ENCODE peak calls at places on chromosomes 12 and 14, in six cellular contexts. R is HL-60, B is HCT116, A is RWPE2, C is heart left ventricle, N is choroid plexus epithelial cell. L is an unnamed sample.

GRCh38 chr12:115185529-115185928 is 501.6 kb upstream of the TBX3 start:
- DNase-seq in R (no peak), B (no peak), A (no peak), C (peak), N (no peak), L (peak)

GRCh38 chr14:69261761-69262331 is 1.9 kb downstream of the GALNT16 start:
- DNase-seq in R (no peak), B (no peak), A (no peak), C (peak), N (no peak), L (no peak)

GRCh38 chr14:91103116-91103515 is 10.8 kb upstream of the DGLUCY start:
- DNase-seq in R (no peak), B (no peak), A (no peak), C (peak), N (no peak), L (peak)

GRCh38 chr14:37566811-37567371 is 28.2 kb downstream of the FOXA1 start:
- DNase-seq in R (no peak), B (no peak), A (no peak), C (no peak), N (no peak), L (peak)

GRCh38 chr12:11581179-11581755 is 68.2 kb upstream of the ETV6 start:
- DNase-seq in R (peak), B (peak), A (no peak), C (peak), N (peak), L (peak)

GRCh38 chr12:81010641-81011040 is 67.2 kb upstream of the ACSS3 start:
- DNase-seq in R (no peak), B (no peak), A (no peak), C (no peak), N (no peak), L (peak)

GRCh38 chr14:67004521-67004920 is 184.7 kb upstream of the GARIN2 start:
- DNase-seq in R (no peak), B (no peak), A (no peak), C (no peak), N (no peak), L (no peak)

GRCh38 chr12:546265-546919 is 86.7 kb downstream of the B4GALNT3 start:
- DNase-seq in R (peak), B (no peak), A (peak), C (no peak), N (no peak), L (no peak)

GRCh38 chr14:91249841-91250616 is 5.5 kb upstream of the GPR68 start:
- DNase-seq in R (peak), B (no peak), A (no peak), C (no peak), N (peak), L (no peak)

GRCh38 chr12:117046425-117046824 is 52.8 kb downstream of the TESC start:
- DNase-seq in R (no peak), B (no peak), A (no peak), C (no peak), N (no peak), L (no peak)

GRCh38 chr12:48969847-48970701 is 1.5 kb downstream of the WNT10B start:
- DNase-seq in R (no peak), B (no peak), A (no peak), C (no peak), N (no peak), L (no peak)
- H3K4me3 ChIP-seq in R (peak), B (peak), A (no peak), C (no peak), N (peak), L (no peak)

GRCh38 chr14:28755198-28755794 is 11.3 kb upstream of the FOXG1 start:
- DNase-seq in R (no peak), B (no peak), A (no peak), C (no peak), N (no peak), L (no peak)

GRCh38 chr14:28755930-28756895 is 10.4 kb upstream of the FOXG1 start:
- DNase-seq in R (no peak), B (no peak), A (no peak), C (no peak), N (no peak), L (no peak)

GRCh38 chr14:28757790-28758189 is 8.8 kb upstream of the FOXG1 start:
- DNase-seq in R (no peak), B (no peak), A (no peak), C (no peak), N (no peak), L (no peak)

GRCh38 chr14:28758253-28758915 is 8.2 kb upstream of the FOXG1 start:
- DNase-seq in R (no peak), B (no peak), A (no peak), C (no peak), N (no peak), L (no peak)

DNA sequence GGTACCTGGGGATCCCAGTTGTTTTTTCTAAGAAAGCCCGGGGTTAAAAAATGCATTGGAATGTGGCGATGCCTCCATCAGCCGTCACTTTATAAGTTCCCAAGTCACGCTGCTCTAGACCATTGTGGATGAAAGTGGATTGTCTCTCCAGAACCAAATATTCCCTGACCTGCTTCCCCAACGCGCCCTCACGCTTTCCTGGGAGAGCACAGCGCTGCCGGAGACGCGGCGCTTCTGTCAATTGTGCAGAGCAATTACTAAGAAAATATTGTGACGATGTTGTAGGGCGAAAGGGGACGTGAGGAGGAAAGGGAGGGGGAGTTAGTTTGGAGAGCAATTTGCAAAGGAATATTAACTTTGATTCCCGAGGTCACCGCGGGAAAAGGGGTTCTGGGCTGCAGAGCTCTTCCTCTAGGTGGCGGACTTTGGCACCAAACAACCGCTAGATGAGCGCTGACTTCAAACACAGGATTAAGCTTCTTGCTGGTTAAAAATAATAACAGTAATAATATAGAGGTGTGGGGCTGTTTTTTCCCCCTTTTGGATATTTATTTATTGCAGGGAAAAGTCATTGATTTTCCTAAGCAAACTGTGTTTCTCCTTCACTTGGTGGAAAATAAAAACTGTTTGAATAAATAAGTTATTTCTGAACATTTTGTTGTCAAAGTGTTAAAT is 9.6 kb upstream of the FOXG1 start:
- DNase-seq in R (peak), B (no peak), A (no peak), C (no peak), N (peak), L (peak)
- TF ChIP-seq CTCF in R (peak), B (no peak), A (peak), C (peak), N (peak), L (peak)

GRCh38 chr12:132548430-132549058 is 58.6 kb downstream of the FBRSL1 start:
- DNase-seq in R (no peak), B (no peak), A (no peak), C (no peak), N (no peak), L (no peak)

GRCh38 chr12:132549059-132549458 is 59.1 kb downstream of the FBRSL1 start:
- DNase-seq in R (no peak), B (no peak), A (no peak), C (no peak), N (no peak), L (no peak)

GRCh38 chr12:132551271-132552120 is 58.9 kb downstream of the LRCOL1 start:
- DNase-seq in R (no peak), B (no peak), A (no peak), C (no peak), N (no peak), L (no peak)

GRCh38 chr12:132550014-132550802 is 60.2 kb downstream of the LRCOL1 start:
- DNase-seq in R (no peak), B (no peak), A (no peak), C (no peak), N (peak), L (peak)

DNA sequence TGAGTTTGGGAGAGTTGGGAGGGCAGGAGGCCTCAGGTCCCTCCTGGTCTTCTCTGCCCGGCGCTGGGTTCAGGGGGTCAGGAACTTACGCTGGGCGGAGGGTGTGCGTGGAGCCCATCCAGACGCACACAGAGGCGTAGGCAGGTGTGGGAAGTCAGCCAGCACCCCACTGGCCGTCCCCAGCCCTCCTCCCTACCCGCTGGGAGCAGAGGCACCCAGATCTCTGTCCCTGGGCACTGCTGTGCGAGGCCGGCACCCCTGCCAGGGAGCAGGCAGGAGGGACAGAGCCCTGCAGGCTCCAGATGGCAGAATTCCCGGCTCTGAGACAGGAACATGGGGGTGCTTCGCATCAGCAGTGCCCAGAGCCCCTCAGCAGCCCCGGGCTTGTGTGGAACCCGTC is 59.6 kb downstream of the LRCOL1 start:
- DNase-seq in R (no peak), B (no peak), A (no peak), C (no peak), N (no peak), L (no peak)
- H3K4me3 ChIP-seq in R (no peak), B (no peak), A (no peak), C (no peak), N (no peak), L (no peak)

DNA sequence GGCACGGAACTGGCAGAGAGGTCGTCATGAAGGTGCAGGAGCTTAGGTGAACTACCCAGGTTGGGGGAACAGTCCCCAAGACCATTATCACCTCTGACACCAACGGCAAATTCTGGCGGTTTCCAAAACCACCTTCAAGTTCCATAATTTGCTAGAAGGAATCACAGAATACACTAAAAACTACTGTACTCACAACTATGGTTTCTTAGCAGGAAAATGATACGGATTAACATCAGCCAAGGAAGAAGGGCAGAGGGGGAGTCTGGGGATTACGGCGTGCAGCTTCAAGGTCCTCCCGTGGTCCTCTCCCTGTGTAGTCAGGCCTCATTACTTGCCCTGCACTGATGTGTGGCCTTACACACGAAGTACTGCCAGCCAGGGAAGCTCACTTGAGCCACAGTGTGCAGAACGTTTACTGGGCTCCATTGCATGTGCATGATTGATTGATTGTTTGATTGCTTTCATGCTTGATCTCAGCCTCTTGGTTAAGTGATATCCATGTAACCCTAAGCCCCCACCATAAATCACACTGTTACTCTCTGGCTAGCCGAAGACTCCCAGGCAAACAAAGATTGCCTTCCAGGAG is 813 bp upstream of the STX2 start:
- DNase-seq in R (no peak), B (no peak), A (no peak), C (no peak), N (no peak), L (no peak)
- TF ChIP-seq CTCF in R (no peak), B (no peak), A (peak), C (no peak), N (no peak), L (no peak)

GRCh38 chr14:72701610-72702009 is 192.3 kb downstream of the DPF3 start:
- DNase-seq in R (peak), B (no peak), A (no peak), C (peak), N (no peak), L (peak)
- H3K4me3 ChIP-seq in R (no peak), B (no peak), A (no peak), C (no peak), N (no peak), L (no peak)

GRCh38 chr14:100560471-100560870 is 26.7 kb downstream of the BEGAIN start:
- DNase-seq in R (no peak), B (no peak), A (no peak), C (no peak), N (no peak), L (no peak)

GRCh38 chr14:100557658-100558057 is 29.6 kb downstream of the BEGAIN start:
- DNase-seq in R (no peak), B (no peak), A (no peak), C (peak), N (no peak), L (no peak)

GRCh38 chr14:100558226-100558625 is 29.0 kb downstream of the BEGAIN start:
- DNase-seq in R (no peak), B (no peak), A (no peak), C (no peak), N (no peak), L (no peak)

GRCh38 chr14:100559455-100559854 is 27.8 kb downstream of the BEGAIN start:
- DNase-seq in R (no peak), B (no peak), A (no peak), C (no peak), N (no peak), L (no peak)

DNA sequence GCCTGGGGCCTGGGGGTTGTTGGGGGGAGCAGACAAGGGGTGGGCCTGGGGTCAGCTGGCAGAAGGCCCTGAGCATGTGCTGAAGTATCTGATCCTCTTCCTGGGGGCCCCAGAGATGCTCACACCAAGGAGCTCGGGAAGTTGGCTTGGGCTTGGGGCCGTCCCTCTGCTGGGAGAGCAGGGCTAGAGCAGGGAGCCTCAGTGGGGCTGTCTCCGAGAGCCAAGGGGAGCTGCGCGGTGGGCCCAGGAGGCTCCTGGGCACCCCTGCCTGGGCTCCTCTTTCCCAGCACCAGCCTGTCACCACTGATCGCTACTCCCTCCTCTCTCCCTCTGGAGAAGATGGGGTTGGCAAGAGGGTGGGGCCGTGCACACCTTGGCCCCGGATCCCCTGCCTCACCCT is 28.3 kb downstream of the BEGAIN start:
- DNase-seq in R (no peak), B (no peak), A (no peak), C (no peak), N (no peak), L (no peak)
- TF ChIP-seq CTCF in R (no peak), B (no peak), A (no peak), C (no peak), N (no peak), L (no peak)

DNA sequence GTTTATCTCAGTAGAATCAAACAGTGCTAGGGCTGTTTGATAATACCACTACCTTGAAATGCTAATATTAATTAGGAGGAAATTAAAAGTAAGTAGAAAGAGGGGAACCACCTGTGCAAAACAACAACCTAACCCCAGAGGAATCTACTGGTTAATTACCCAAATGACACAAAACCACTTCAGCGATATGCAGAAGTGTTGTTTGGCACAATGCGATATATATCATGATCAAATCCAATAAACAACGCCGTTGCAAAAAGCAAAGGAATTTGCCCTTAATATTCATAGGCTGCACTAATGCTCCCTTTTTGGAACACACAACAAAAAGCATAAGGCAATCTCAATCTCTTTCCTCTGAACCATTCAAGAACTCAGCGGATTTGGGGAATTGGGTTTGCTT is 1.6 kb downstream of the MAP4K5 start:
- DNase-seq in R (no peak), B (no peak), A (no peak), C (no peak), N (no peak), L (peak)
- H3K4me3 ChIP-seq in R (peak), B (no peak), A (peak), C (peak), N (peak), L (peak)

GRCh38 chr12:127629066-127629820 is 637.7 kb upstream of the TMEM132C start:
- DNase-seq in R (no peak), B (no peak), A (no peak), C (no peak), N (no peak), L (no peak)
- TF ChIP-seq CTCF in R (no peak), B (no peak), A (no peak), C (no peak), N (no peak), L (no peak)

GRCh38 chr12:56362130-56363059 is at the start of gene APOF:
- DNase-seq in R (no peak), B (no peak), A (no peak), C (no peak), N (no peak), L (no peak)

GRCh38 chr12:56358836-56359532 is 923 bp downstream of the STAT2 start:
- DNase-seq in R (peak), B (no peak), A (no peak), C (no peak), N (peak), L (peak)

GRCh38 chr12:56361487-56362129 is 1.0 kb downstream of the APOF start:
- DNase-seq in R (no peak), B (no peak), A (no peak), C (no peak), N (no peak), L (no peak)

DNA sequence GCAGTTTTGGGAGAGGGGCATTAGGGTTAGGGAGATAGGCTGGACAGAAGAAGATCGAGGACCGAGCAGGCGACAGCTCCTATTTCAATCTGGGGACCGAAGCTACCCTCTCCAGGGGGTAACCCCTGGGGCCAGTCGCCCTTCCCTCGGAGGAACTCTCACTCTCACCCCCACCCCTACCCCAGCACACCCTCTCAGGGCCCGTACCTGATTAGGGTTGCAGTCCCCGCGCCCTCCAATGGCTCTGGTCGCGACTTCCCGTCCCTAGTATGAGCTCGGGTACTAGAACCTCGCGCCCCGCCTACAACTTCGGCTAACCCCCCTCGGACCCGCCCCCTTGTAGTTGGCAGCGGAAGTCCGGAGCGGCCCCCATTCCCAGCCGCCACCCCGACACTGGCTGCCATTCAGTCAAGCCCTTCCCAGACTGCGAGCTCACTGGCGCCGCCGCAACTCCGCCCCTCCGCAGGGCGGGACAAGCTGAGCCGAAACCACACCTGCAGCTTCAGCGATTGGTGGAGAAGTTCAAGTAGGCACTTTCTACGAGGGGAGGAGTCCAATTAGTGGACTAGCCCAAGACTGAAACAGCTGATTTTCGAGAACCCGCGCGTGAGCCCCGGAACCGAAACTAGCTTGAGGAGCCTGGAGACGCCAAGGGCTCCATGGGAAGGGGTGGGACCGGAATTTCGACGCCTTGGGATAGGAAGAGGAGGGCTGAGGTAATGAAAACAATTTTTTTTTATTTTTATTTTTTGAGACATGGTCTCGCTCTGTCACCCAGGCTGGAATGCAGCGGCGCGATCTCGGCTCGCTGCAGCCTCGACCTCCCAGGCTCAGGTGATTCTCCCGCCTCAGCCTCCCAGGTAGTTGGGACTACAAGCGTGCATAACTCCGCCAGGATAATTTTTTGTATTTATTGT is at the start of gene STAT2:
- DNase-seq in R (peak), B (peak), A (peak), C (peak), N (peak), L (peak)
- H3K4me3 ChIP-seq in R (peak), B (peak), A (peak), C (peak), N (peak), L (peak)

GRCh38 chr12:113130457-113131135 is 5.0 kb downstream of the RASAL1 start:
- DNase-seq in R (no peak), B (no peak), A (no peak), C (no peak), N (no peak), L (no peak)
- TF ChIP-seq CTCF in R (no peak), B (peak), A (no peak), C (no peak), N (peak), L (no peak)

L was measured in fibroblast of the aortic adventitia.